ENCODE peak calls at places on chromosomes 4 and X, in nine cellular contexts. K is SJCRH30; C is COR-L47; W is NCI-H345; V is stimulated activated CD4-positive, alpha-beta T cell treated with anti-CD3 and anti-CD28 coated beads, TNF-alpha, amount 100 ng/mL, for 1 hour; M is NAMALWA; Z is left kidney; O is Ammon's horn; H is RPMI7951. A is an unnamed sample.

GRCh38 chr4:106048250-106048931 is 153.1 kb downstream of the NPNT start:
- DNase-seq in K (no peak), C (no peak), W (no peak), V (no peak), M (no peak), Z (peak; percentile 51), O (peak; percentile 25), H (no peak), A (no peak)

GRCh38 chr4:172035573-172035972 is 222.4 kb downstream of the GALNTL6 start:
- DNase-seq in K (no peak), C (no peak), W (no peak), V (no peak), M (no peak), Z (no peak), O (no peak), H (no peak), A (no peak)

GRCh38 chrX:27254663-27255062 is 208.5 kb downstream of the PPP4R3C start:
- DNase-seq in K (no peak), C (no peak), W (no peak), V (no peak), M (no peak), Z (no peak), O (no peak), H (no peak), A (no peak)

GRCh38 chr4:80154547-80154933 is 42.8 kb upstream of the PRDM8 start:
- DNase-seq in K (no peak), C (no peak), W (no peak), V (no peak), M (no peak), Z (peak; percentile 5), O (no peak), H (no peak), A (no peak)

GRCh38 chr4:7462509-7462971 is 27.8 kb upstream of the PSAPL1 start:
- DNase-seq in K (peak; percentile 33), C (peak; percentile 80), W (peak; percentile 64), V (no peak), M (no peak), Z (peak; percentile 72), O (peak; percentile 80), H (peak; percentile 45), A (no peak)

GRCh38 chr4:62528874-62529273 is 1328.7 kb downstream of the ADGRL3 start:
- DNase-seq in K (no peak), C (no peak), W (no peak), V (no peak), M (no peak), Z (no peak), O (no peak), H (no peak), A (no peak)

GRCh38 chr4:98745372-98745771 is 87.0 kb upstream of the TSPAN5 start:
- DNase-seq in K (peak; percentile 48), C (no peak), W (no peak), V (no peak), M (peak; percentile 30), Z (peak; percentile 21), O (no peak), H (peak; percentile 17), A (no peak)

GRCh38 chrX:100995469-100995868 is 26.0 kb downstream of the ARL13A start:
- DNase-seq in K (peak; percentile 54), C (no peak), W (no peak), V (peak; percentile 1), M (no peak), Z (no peak), O (peak; percentile 59), H (peak; percentile 89), A (no peak)

GRCh38 chr4:75696036-75696435 is 22.8 kb upstream of the G3BP2 start:
- DNase-seq in K (no peak), C (no peak), W (no peak), V (no peak), M (peak; percentile 25), Z (peak; percentile 52), O (no peak), H (no peak), A (no peak)

GRCh38 chrX:40646489-40647306 is 663 bp downstream of the CXorf38 start:
- DNase-seq in K (peak; percentile 31), C (peak; percentile 2), W (no peak), V (no peak), M (peak; percentile 46), Z (peak; percentile 48), O (peak; percentile 2), H (peak; percentile 63), A (no peak)

GRCh38 chr4:39357002-39357401 is 9.2 kb downstream of the RFC1 start:
- DNase-seq in K (no peak), C (no peak), W (no peak), V (no peak), M (peak; percentile 67), Z (no peak), O (no peak), H (no peak), A (no peak)

GRCh38 chr4:70903282-70903603 is 1.1 kb downstream of the MOB1B start:
- DNase-seq in K (peak; percentile 42), C (no peak), W (no peak), V (no peak), M (no peak), Z (peak; percentile 73), O (peak; percentile 18), H (peak; percentile 10), A (peak; percentile 12)

A was measured in neural crest cell.